ENCODE peak calls at places on chromosomes 1 and 21, in seven cellular contexts. T is IMR-90, F is neuronal stem cell, W is H9, O is mesenchymal stem cell, L is mesendoderm, K is trophoblast cell. D is an unnamed sample.

GRCh38 chr1:202682477-202682876 is 27.8 kb downstream of the SYT2 start:
- DNase-seq in T (no peak), F (no peak), W (no peak), O (no peak), L (no peak), K (no peak), D (no peak)

GRCh38 chr21:45543371-45543709 is 1.1 kb upstream of the SLC19A1 start:
- DNase-seq in T (no peak), F (no peak), W (peak; percentile 29), O (no peak), L (no peak), K (no peak), D (no peak)

GRCh38 chr1:26697441-26697977 is 1.7 kb downstream of the ARID1A start:
- DNase-seq in T (no peak), F (no peak), W (no peak), O (no peak), L (no peak), K (no peak), D (no peak)

GRCh38 chr1:7629011-7629410 is 142.1 kb upstream of the VAMP3 start:
- DNase-seq in T (no peak), F (no peak), W (no peak), O (no peak), L (no peak), K (no peak), D (no peak)

GRCh38 chr1:29416825-29417557 is 180.7 kb downstream of the PTPRU start:
- DNase-seq in T (no peak), F (no peak), W (no peak), O (no peak), L (no peak), K (no peak), D (peak; percentile 35)

GRCh38 chr1:114353233-114353632 is 157.8 kb downstream of the TRIM33 start:
- DNase-seq in T (peak; percentile 80), F (no peak), W (no peak), O (no peak), L (peak; percentile 42), K (no peak), D (no peak)

GRCh38 chr21:28480091-28480869 is 512.4 kb downstream of the LTN1 start:
- DNase-seq in T (no peak), F (no peak), W (no peak), O (no peak), L (no peak), K (no peak), D (no peak)

GRCh38 chr1:190475394-190476250 is 2.0 kb downstream of the BRINP3 start:
- DNase-seq in T (peak; percentile 11), F (no peak), W (peak; percentile 59), O (no peak), L (peak; percentile 30), K (no peak), D (no peak)

GRCh38 chr1:210236840-210237409 is 4.3 kb downstream of the SERTAD4 start:
- DNase-seq in T (peak; percentile 24), F (no peak), W (no peak), O (peak; percentile 88), L (no peak), K (no peak), D (no peak)

GRCh38 chr1:37989381-37989930 is 366 bp downstream of the SF3A3 start:
- DNase-seq in T (peak; percentile 23), F (no peak), W (peak; percentile 57), O (peak; percentile 53), L (peak; percentile 55), K (no peak), D (no peak)

GRCh38 chr1:78051005-78051404 is 5.2 kb downstream of the GIPC2 start:
- DNase-seq in T (no peak), F (no peak), W (no peak), O (no peak), L (no peak), K (no peak), D (no peak)

GRCh38 chr21:44582980-44583799 is 2.8 kb upstream of the KRTAP10-5 start:
- DNase-seq in T (no peak), F (peak; percentile 26), W (no peak), O (no peak), L (no peak), K (no peak), D (no peak)

GRCh38 chr1:201665036-201665435 is 126.1 kb downstream of the NAV1 start:
- DNase-seq in T (no peak), F (no peak), W (no peak), O (no peak), L (no peak), K (no peak), D (no peak)

GRCh38 chr1:179083031-179083345 is 1.1 kb downstream of the TOR3A start:
- DNase-seq in T (peak; percentile 39), F (no peak), W (no peak), O (peak; percentile 48), L (peak; percentile 73), K (no peak), D (no peak)

GRCh38 chr1:26121854-26122773 is 10.5 kb downstream of the PDIK1L start:
- DNase-seq in T (no peak), F (no peak), W (no peak), O (peak; percentile 62), L (no peak), K (peak; percentile 76), D (no peak)

GRCh38 chr1:162530985-162531319 is 30.6 kb upstream of the UAP1 start:
- DNase-seq in T (no peak), F (no peak), W (no peak), O (no peak), L (no peak), K (no peak), D (no peak)
- H2AK5ac ChIP-seq in T (no peak overlapping the region), F (no peak overlapping the region), W (no peak overlapping the region), O (no peak overlapping the region), L (no peak overlapping the region), K (no peak overlapping the region), D (no peak overlapping the region)

DNA sequence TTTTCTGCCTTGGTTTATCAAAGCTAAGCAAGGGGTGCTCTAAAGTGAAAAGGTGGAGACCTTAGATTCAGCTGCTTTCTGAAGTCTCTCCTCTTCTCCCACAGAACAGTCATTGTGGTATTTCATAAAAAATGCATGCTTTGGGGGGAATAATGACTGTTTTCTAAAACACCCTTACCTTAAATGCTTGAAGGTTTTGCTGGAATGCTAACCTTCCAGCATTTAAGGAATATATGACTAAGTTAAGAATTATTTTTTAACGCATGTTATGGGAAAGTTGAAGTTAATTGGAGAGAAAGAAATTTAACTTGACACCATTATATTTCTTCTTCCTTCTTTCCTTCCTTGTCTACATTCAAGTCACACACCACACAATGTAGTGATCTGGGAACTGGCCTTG is 162.5 kb downstream of the ROR1 start:
- DNase-seq in T (no peak), F (no peak), W (no peak), O (no peak), L (no peak), K (no peak), D (no peak)
- H2AK5ac ChIP-seq in T (no peak overlapping the region), F (no peak overlapping the region), W (no peak overlapping the region), O (no peak overlapping the region), L (no peak overlapping the region), K (no peak overlapping the region), D (no peak overlapping the region)

GRCh38 chr1:20416706-20417105 is 69.3 kb downstream of the CAMK2N1 start:
- DNase-seq in T (no peak), F (no peak), W (no peak), O (no peak), L (no peak), K (no peak), D (no peak)
- H2AK5ac ChIP-seq in T (no peak overlapping the region), F (no peak overlapping the region), W (no peak overlapping the region), O (no peak overlapping the region), L (no peak overlapping the region), K (no peak overlapping the region), D (no peak overlapping the region)

GRCh38 chr1:58442114-58442513 is 104.4 kb downstream of the OMA1 start:
- DNase-seq in T (no peak), F (no peak), W (no peak), O (no peak), L (no peak), K (no peak), D (no peak)

GRCh38 chr1:58440696-58441095 is 105.8 kb downstream of the OMA1 start:
- DNase-seq in T (no peak), F (no peak), W (no peak), O (no peak), L (no peak), K (no peak), D (no peak)

GRCh38 chr1:58439946-58440345 is 106.6 kb downstream of the OMA1 start:
- DNase-seq in T (no peak), F (no peak), W (no peak), O (no peak), L (no peak), K (no peak), D (no peak)

GRCh38 chr1:58443986-58444603 is 102.4 kb downstream of the OMA1 start:
- DNase-seq in T (no peak), F (no peak), W (no peak), O (no peak), L (no peak), K (peak; percentile 89), D (no peak)

GRCh38 chr1:58441699-58442098 is 104.8 kb downstream of the OMA1 start:
- DNase-seq in T (no peak), F (no peak), W (no peak), O (no peak), L (no peak), K (no peak), D (no peak)
- H2AK5ac ChIP-seq in T (no peak overlapping the region), F (no peak overlapping the region), W (no peak overlapping the region), O (no peak overlapping the region), L (no peak overlapping the region), K (no peak overlapping the region), D (no peak overlapping the region)

GRCh38 chr1:115477071-115477470 is 139.0 kb upstream of the NGF start:
- DNase-seq in T (no peak), F (no peak), W (peak; percentile 14), O (no peak), L (no peak), K (no peak), D (no peak)

GRCh38 chr1:115475252-115475651 is 137.2 kb upstream of the NGF start:
- DNase-seq in T (no peak), F (no peak), W (peak; percentile 9), O (no peak), L (no peak), K (no peak), D (no peak)

GRCh38 chr1:115475901-115476300 is 137.9 kb upstream of the NGF start:
- DNase-seq in T (no peak), F (no peak), W (no peak), O (no peak), L (no peak), K (no peak), D (no peak)

GRCh38 chr1:115476616-115477015 is 138.6 kb upstream of the NGF start:
- DNase-seq in T (no peak), F (no peak), W (peak; percentile 31), O (no peak), L (peak; percentile 22), K (no peak), D (no peak)

GRCh38 chr1:115478933-115479551 is 141.0 kb upstream of the NGF start:
- DNase-seq in T (no peak), F (no peak), W (peak; percentile 31), O (no peak), L (no peak), K (no peak), D (no peak)
- H2AK5ac ChIP-seq in T (no peak overlapping the region), F (peak overlapping the region; percentile 50), W (no peak overlapping the region), O (no peak overlapping the region), L (no peak overlapping the region), K (no peak overlapping the region), D (no peak overlapping the region)

D was measured in H1.